ENCODE peak calls at places on chromosomes 12 and 14, in nine cellular contexts. X, V, B, Q, W, H, I, M and O are unnamed samples.
A peak's percentile ranks its signal among the peaks of the same experiment; 100 is the strongest.

GRCh38 chr12:13229504-13229903 is 33.0 kb downstream of the EMP1 start:
- DNase-seq in V (no peak), I (peak; percentile 21), H (no peak), M (no peak), W (no peak), X (no peak), Q (no peak), B (no peak), O (no peak)

GRCh38 chr14:64337901-64338615 is 43.9 kb upstream of the ESR2 start:
- DNase-seq in X (no peak), B (peak; percentile 62), W (peak; percentile 34), V (peak; percentile 53), H (peak; percentile 62), Q (peak; percentile 72), I (peak; percentile 77), M (no peak), O (no peak)

GRCh38 chr14:68397371-68397779 is 395.5 kb downstream of the ZFP36L1 start:
- DNase-seq in H (no peak), M (no peak), X (no peak), V (peak; percentile 56), B (no peak), I (no peak), Q (peak; percentile 77), W (no peak), O (no peak)

GRCh38 chr12:65532744-65533143 is 254.3 kb downstream of the MSRB3 start:
- DNase-seq in V (no peak), X (no peak), I (no peak), W (no peak), Q (no peak), B (peak; percentile 94), H (peak; percentile 96), M (no peak), O (no peak)

GRCh38 chr14:66802962-66803361 is 295.0 kb downstream of the GPHN start:
- DNase-seq in H (no peak), M (no peak), Q (no peak), V (no peak), B (no peak), W (no peak), I (no peak), X (no peak), O (no peak)

GRCh38 chr12:108371801-108372344 is 32.8 kb upstream of the CMKLR1 start:
- DNase-seq in H (peak; percentile 84), X (no peak), I (no peak), B (peak; percentile 45), Q (peak; percentile 66), W (peak; percentile 48), V (no peak), M (no peak), O (no peak)

GRCh38 chr12:38384816-38385491 is 68.4 kb downstream of the ALG10B start:
- DNase-seq in I (peak; percentile 52), V (no peak), W (no peak), H (no peak), Q (no peak), X (no peak), M (no peak), B (no peak), O (no peak)

GRCh38 chr12:75622492-75622891 is 111.1 kb upstream of the KRR1 start:
- DNase-seq in X (no peak), H (no peak), B (no peak), W (no peak), M (no peak), Q (no peak), V (no peak), I (no peak), O (no peak)

GRCh38 chr12:116423053-116423452 is 136.1 kb upstream of the MAP1LC3B2 start:
- DNase-seq in W (no peak), I (no peak), H (peak; percentile 18), M (no peak), B (peak; percentile 26), X (no peak), Q (no peak), V (no peak), O (no peak)

GRCh38 chr14:45249847-45250575 is 3.0 kb downstream of the MIS18BP1 start:
- DNase-seq in W (no peak), V (no peak), H (peak; percentile 87), I (no peak), X (no peak), Q (no peak), B (peak; percentile 71), M (no peak), O (no peak)

GRCh38 chr14:88825078-88825458 is 617 bp downstream of the TTC8 start:
- DNase-seq in B (peak; percentile 31), I (no peak), W (no peak), X (no peak), Q (no peak), M (no peak), H (peak; percentile 45), V (no peak), O (no peak)

GRCh38 chr12:74641262-74641661 is 103.6 kb downstream of the ATXN7L3B start:
- DNase-seq in W (no peak), I (no peak), V (no peak), X (no peak), B (no peak), Q (no peak), M (no peak), H (no peak), O (no peak)

GRCh38 chr12:30598889-30599288 is 96.8 kb downstream of the IPO8 start:
- DNase-seq in B (no peak), I (no peak), M (no peak), W (no peak), V (no peak), X (no peak), H (peak; percentile 17), Q (no peak), O (no peak)

GRCh38 chr12:84862190-84862589 is 50.4 kb downstream of the SLC6A15 start:
- DNase-seq in M (no peak), W (no peak), I (no peak), B (no peak), V (no peak), Q (no peak), H (no peak), X (no peak), O (no peak)

GRCh38 chr14:88981948-88982347 is 157.5 kb downstream of the TTC8 start:
- DNase-seq in H (no peak), Q (no peak), X (no peak), M (no peak), V (no peak), B (no peak), W (no peak), I (no peak), O (no peak)

GRCh38 chr12:121523741-121524140 is 57.1 kb downstream of the KDM2B start:
- DNase-seq in W (no peak), V (no peak), X (no peak), M (no peak), Q (no peak), H (no peak), B (no peak), I (no peak), O (no peak)

GRCh38 chr12:49580572-49581535 is 12.9 kb upstream of the MCRS1 start:
- DNase-seq in W (peak; percentile 52), V (peak; percentile 90), X (peak; percentile 27), M (peak; percentile 52), B (peak; percentile 66), Q (peak; percentile 75), I (peak; percentile 83), H (peak; percentile 63), O (peak; percentile 51)

GRCh38 chr14:95609398-95609990 is 74.6 kb downstream of the GLRX5 start:
- DNase-seq in X (no peak), V (peak; percentile 30), Q (no peak), M (no peak), B (peak; percentile 3), I (peak; percentile 53), H (no peak), W (peak; percentile 12), O (no peak)

GRCh38 chr14:95614335-95614734 is 71.9 kb upstream of the TCL1B start:
- DNase-seq in Q (no peak), W (no peak), B (no peak), X (no peak), H (no peak), V (no peak), M (no peak), I (peak; percentile 6), O (no peak)

GRCh38 chr14:95611293-95611880 is 74.8 kb upstream of the TCL1B start:
- DNase-seq in H (no peak), B (no peak), V (no peak), Q (no peak), W (no peak), M (no peak), X (no peak), I (no peak), O (no peak)
- TF ChIP-seq CTCF in H (no peak), B (no peak), V (no peak), Q (no peak), W (no peak), M (no peak), X (no peak), I (no peak), O (no peak)

GRCh38 chr12:57110189-57111045 is 745 bp downstream of the STAT6 start:
- DNase-seq in M (peak; percentile 71), I (peak; percentile 75), H (no peak), X (no peak), V (no peak), W (peak; percentile 72), Q (no peak), B (no peak), O (peak; percentile 52)

GRCh38 chr12:57109207-57110160 is 1.7 kb downstream of the STAT6 start:
- DNase-seq in M (no peak), W (no peak), V (no peak), X (no peak), Q (no peak), B (no peak), I (no peak), H (no peak), O (no peak)

GRCh38 chr12:57116580-57117281 is 5.6 kb upstream of the STAT6 start:
- DNase-seq in I (no peak), H (no peak), M (no peak), V (no peak), W (no peak), X (no peak), B (no peak), Q (no peak), O (no peak)

GRCh38 chr12:57111046-57111698 is at the start of gene STAT6:
- DNase-seq in X (no peak), Q (peak; percentile 85), M (peak; percentile 74), W (peak; percentile 84), I (peak; percentile 87), B (peak; percentile 84), H (peak; percentile 76), V (no peak), O (peak; percentile 79)

GRCh38 chr12:57112492-57113294 is 1.5 kb upstream of the STAT6 start:
- DNase-seq in W (no peak), Q (no peak), X (peak; percentile 75), M (no peak), B (no peak), V (peak; percentile 78), I (no peak), H (no peak), O (no peak)
- TF ChIP-seq CTCF in W (peak; percentile 96), Q (peak; percentile 90), X (peak; percentile 85), M (no peak), B (peak; percentile 83), V (peak; percentile 88), I (peak; percentile 95), H (no peak), O (peak; percentile 79)

GRCh38 chr12:22670762-22671161 is 45.8 kb downstream of the ETNK1 start:
- DNase-seq in B (peak; percentile 39), I (no peak), V (no peak), H (no peak), Q (no peak), M (no peak), W (no peak), X (no peak), O (no peak)
- TF ChIP-seq CTCF in B (peak; percentile 24), I (peak; percentile 43), V (peak; percentile 33), H (no peak), Q (peak; percentile 40), M (no peak), W (no peak), X (peak; percentile 27), O (no peak)

GRCh38 chr14:24312736-24313507 is 1.6 kb downstream of the LTB4R start:
- DNase-seq in H (no peak), Q (no peak), W (no peak), I (no peak), X (no peak), M (no peak), V (peak; percentile 20), B (no peak), O (no peak)
- TF ChIP-seq CTCF in H (no peak), Q (no peak), W (no peak), I (no peak), X (no peak), M (no peak), V (no peak), B (no peak), O (no peak)